ENCODE peak calls at places on chromosomes 7 and 10, in nine cellular contexts. K, V, L, Y, O, G, Z, N and B are unnamed samples. For H3K4me1, the result is how much of the 10 kb centered on the place peaks cover.

GRCh38 chr10:122149607-122150505 is 121.2 kb upstream of the BTBD16 start:
- DNase-seq in Z (no peak), V (no peak), O (no peak), G (peak), L (no peak), N (peak), Y (peak), K (peak), B (no peak)

GRCh38 chr10:58028597-58029366 is 238.9 kb downstream of the IPMK start:
- DNase-seq in V (peak), L (peak), N (no peak), O (no peak), K (no peak), G (no peak), Z (no peak), Y (no peak), B (no peak)

GRCh38 chr10:127908106-127908957 is 1.4 kb downstream of the PTPRE start:
- DNase-seq in O (no peak), K (no peak), N (no peak), G (no peak), V (peak), Y (no peak), L (peak), Z (no peak), B (no peak)

GRCh38 chr10:35898722-35899485 is 256.8 kb upstream of the FZD8 start:
- DNase-seq in K (no peak), N (peak), O (no peak), Y (peak), L (no peak), G (no peak), Z (no peak), V (no peak), B (no peak)

GRCh38 chr10:69769395-69769989 is 32.2 kb upstream of the COL13A1 start:
- DNase-seq in Y (peak), N (no peak), O (peak), K (peak), L (peak), V (peak), G (peak), Z (no peak), B (no peak)

GRCh38 chr7:65307651-65308299 is 65.9 kb upstream of the ZNF92 start:
- DNase-seq in L (peak), Y (no peak), N (no peak), Z (no peak), K (no peak), V (peak), O (peak), G (peak), B (peak)

GRCh38 chr10:79414714-79415113 is 30.7 kb downstream of the ZCCHC24 start:
- DNase-seq in N (no peak), G (no peak), V (no peak), O (no peak), Z (no peak), L (no peak), Y (no peak), K (no peak), B (no peak)

GRCh38 chr7:140048138-140048537 is 14.6 kb downstream of the PARP12 start:
- DNase-seq in O (no peak), K (no peak), Y (peak), N (peak), V (no peak), L (no peak), G (no peak), Z (no peak), B (no peak)

GRCh38 chr7:80991654-80992053 is 72.8 kb upstream of the SEMA3C start:
- DNase-seq in K (no peak), V (no peak), Z (no peak), N (no peak), Y (no peak), O (no peak), L (no peak), G (no peak), B (no peak)

GRCh38 chr10:12975266-12975665 is 26.2 kb downstream of the CCDC3 start:
- DNase-seq in N (no peak), L (no peak), V (peak), O (no peak), Z (no peak), G (peak), Y (no peak), K (no peak), B (no peak)

GRCh38 chr7:14745076-14745475 is 157.5 kb downstream of the DGKB start:
- DNase-seq in G (no peak), V (no peak), Z (no peak), N (no peak), L (no peak), O (no peak), Y (no peak), K (no peak), B (no peak)

GRCh38 chr10:78314651-78315050 is 281.0 kb downstream of the RPS24 start:
- DNase-seq in L (no peak), N (no peak), K (peak), O (no peak), G (no peak), V (no peak), Z (no peak), Y (no peak), B (no peak)

GRCh38 chr10:69911571-69912528 is 110.1 kb downstream of the COL13A1 start:
- DNase-seq in L (peak), Z (no peak), N (peak), O (peak), G (peak), Y (peak), K (no peak), V (no peak), B (no peak)

GRCh38 chr7:6226194-6226799 is 46.1 kb downstream of the CYTH3 start:
- DNase-seq in O (no peak), K (no peak), Y (no peak), Z (no peak), N (no peak), L (peak), V (no peak), G (no peak), B (no peak)

GRCh38 chr7:80942261-80943041 is 23.6 kb upstream of the SEMA3C start:
- DNase-seq in O (peak), N (peak), K (peak), G (peak), Z (no peak), V (peak), Y (peak), L (peak), B (no peak)

GRCh38 chr7:111752022-111752582 is 189.8 kb upstream of the IMMP2L start:
- DNase-seq in Y (peak), G (peak), L (peak), K (no peak), V (peak), Z (no peak), N (peak), O (peak), B (peak)

GRCh38 chr7:6530626-6531491 is 20.4 kb downstream of the GRID2IP start:
- DNase-seq in N (no peak), K (no peak), L (no peak), V (no peak), Z (no peak), G (peak), Y (no peak), O (no peak), B (no peak)

GRCh38 chr7:129468087-129468486 is 33.9 kb downstream of the STRIP2 start:
- DNase-seq in G (no peak), N (no peak), V (peak), K (no peak), L (peak), Y (no peak), O (no peak), Z (no peak), B (no peak)

GRCh38 chr7:5322621-5323410 is 40.1 kb downstream of the SLC29A4 start:
- DNase-seq in Y (peak), Z (no peak), L (no peak), N (no peak), G (no peak), V (no peak), K (no peak), O (no peak), B (no peak)

GRCh38 chr7:113968713-113969112 is 49.9 kb upstream of the PPP1R3A start:
- DNase-seq in N (no peak), O (no peak), Z (no peak), G (no peak), Y (no peak), L (no peak), K (no peak), V (no peak), B (no peak)

GRCh38 chr7:100503350-100503735 is 19.6 kb downstream of the NYAP1 start:
- DNase-seq in Y (no peak), L (peak), V (no peak), Z (no peak), G (no peak), O (no peak), N (no peak), K (no peak), B (no peak)

GRCh38 chr7:7119668-7120208 is 62.6 kb upstream of the C1GALT1 start:
- DNase-seq in V (no peak), Z (no peak), G (no peak), N (no peak), L (no peak), Y (no peak), K (no peak), O (no peak), B (no peak)

GRCh38 chr10:44749141-44749540 is 162.0 kb upstream of the TMEM72 start:
- DNase-seq in Y (no peak), G (no peak), K (no peak), Z (no peak), V (no peak), O (no peak), N (no peak), L (no peak), B (peak)

GRCh38 chr7:140079121-140079536 is 16.4 kb upstream of the PARP12 start:
- DNase-seq in N (no peak), O (no peak), Z (no peak), G (peak), K (no peak), V (peak), Y (no peak), L (peak), B (no peak)

GRCh38 chr10:79196470-79197461 is 128.0 kb downstream of the ZMIZ1 start:
- DNase-seq in N (peak), Z (peak), K (peak), G (peak), L (peak), Y (peak), O (peak), V (peak), B (peak)

GRCh38 chr10:123746520-123746919 is 80.4 kb downstream of the GPR26 start:
- DNase-seq in Y (no peak), V (no peak), L (no peak), O (no peak), K (no peak), N (no peak), Z (no peak), G (no peak), B (no peak)

GRCh38 chr10:115956225-115957009 is 316.6 kb downstream of the GFRA1 start:
- DNase-seq in Z (no peak), V (no peak), G (no peak), Y (no peak), O (no peak), L (no peak), N (no peak), K (no peak), B (no peak)

GRCh38 chr7:102042016-102042656 is 224.7 kb downstream of the CUX1 start:
- DNase-seq in L (peak), V (peak), N (no peak), K (no peak), Z (peak), O (no peak), Y (no peak), G (no peak), B (no peak)

GRCh38 chr10:102926842-102927241 is 8.7 kb downstream of the CNNM2 start:
- DNase-seq in K (no peak), O (no peak), N (no peak), Y (no peak), V (no peak), L (no peak), G (no peak), Z (no peak), B (no peak)

GRCh38 chr7:40595832-40596231 is 461.0 kb downstream of the SUGCT start:
- DNase-seq in G (no peak), Z (no peak), L (no peak), O (no peak), N (no peak), V (no peak), Y (no peak), K (no peak), B (no peak)

GRCh38 chr7:129438839-129439640 is 4.8 kb downstream of the STRIP2 start:
- DNase-seq in Z (no peak), G (no peak), L (peak), Y (no peak), K (no peak), O (no peak), N (no peak), V (peak), B (no peak)

GRCh38 chr10:78623577-78624215 is 445.1 kb upstream of the ZMIZ1 start:
- DNase-seq in Z (no peak), O (no peak), L (peak), Y (no peak), N (no peak), K (no peak), V (peak), G (no peak), B (no peak)

GRCh38 chr10:86232646-86233045 is 133.9 kb downstream of the GRID1 start:
- DNase-seq in V (no peak), N (no peak), K (no peak), Z (no peak), Y (no peak), G (peak), L (no peak), O (no peak), B (no peak)

GRCh38 chr7:12567015-12567414 is 3.5 kb upstream of the SCIN start:
- DNase-seq in O (no peak), K (no peak), Z (no peak), G (no peak), N (no peak), Y (no peak), V (no peak), L (no peak), B (no peak)

DNA sequence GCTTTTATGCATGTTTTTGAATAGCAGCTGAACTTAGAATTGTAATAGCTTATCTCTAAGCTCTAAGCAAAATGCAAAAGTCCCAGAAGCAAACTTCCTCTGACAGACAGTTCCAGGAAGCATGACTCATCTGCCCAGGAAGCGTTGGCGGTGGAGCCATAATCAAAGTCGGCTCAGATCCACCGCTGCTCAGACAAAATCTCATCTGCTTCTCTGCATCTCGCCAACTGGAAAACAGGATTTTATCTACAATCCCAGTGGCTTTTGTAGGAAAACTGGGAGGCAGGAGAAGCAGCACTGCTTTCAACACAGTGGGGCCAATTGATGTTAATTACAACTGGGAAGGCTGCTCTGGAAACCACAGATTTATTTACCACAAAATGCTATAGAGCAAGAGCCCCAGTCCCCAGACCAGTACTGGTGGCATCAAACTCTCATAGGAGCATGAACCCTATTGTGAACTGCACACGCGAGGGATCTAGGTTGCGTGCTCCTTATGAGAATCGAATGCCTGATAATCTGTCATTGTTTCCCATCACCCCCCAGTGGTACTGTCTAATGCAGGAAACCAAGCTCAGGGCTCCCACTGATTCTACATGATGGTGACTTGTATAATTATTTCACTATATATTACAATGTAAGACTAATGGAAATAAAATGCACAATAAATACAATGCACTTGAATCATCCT is 99.9 kb downstream of the CUBN start:
- DNase-seq in Y (peak), V (peak), Z (no peak), O (peak), K (peak), N (peak), L (peak), G (no peak), B (peak)
- H3K4me3 ChIP-seq in Y (no peak), V (no peak), Z (no peak), O (no peak), K (no peak), N (peak), L (no peak), G (no peak), B (peak)

DNA sequence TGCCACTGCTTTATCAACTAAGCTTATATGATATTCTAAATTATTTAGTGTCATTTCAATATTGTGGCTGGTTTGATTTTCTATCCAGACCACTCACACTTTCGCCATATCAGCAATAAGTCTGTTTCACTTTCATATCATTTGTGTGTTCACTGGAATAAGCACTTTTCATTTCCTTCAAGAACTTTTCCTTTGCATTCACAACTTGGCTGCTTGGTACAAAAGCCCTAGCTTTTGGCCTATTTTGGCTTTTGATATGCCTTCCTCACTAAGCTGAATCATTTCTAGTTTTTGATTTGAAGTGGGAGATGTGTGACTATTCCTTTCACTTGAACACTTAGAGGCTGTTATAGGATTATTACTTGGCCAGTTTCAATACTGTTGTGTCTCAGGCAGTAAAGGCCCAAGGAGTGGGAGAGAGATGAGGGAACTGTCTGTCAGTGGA is 120.9 kb upstream of the NAMPT start:
- DNase-seq in O (no peak), Z (no peak), Y (no peak), L (no peak), G (no peak), K (no peak), N (no peak), V (no peak), B (no peak)
- H3K4me1 ChIP-seq in O (under half), Z (under half), Y (under half), L (under half), G (under half), K (under half), N (under half), V (under half), B (under half)

GRCh38 chr10:74453151-74453550 is 302.1 kb downstream of the ADK start:
- DNase-seq in Y (no peak), O (no peak), K (no peak), Z (no peak), N (no peak), V (no peak), L (no peak), G (no peak), B (no peak)
- H3K4me3 ChIP-seq in Y (no peak), O (no peak), K (no peak), Z (no peak), N (no peak), V (no peak), L (no peak), G (no peak), B (no peak)

GRCh38 chr7:105001652-105002184 is 12.3 kb upstream of the KMT2E start:
- DNase-seq in Z (no peak), O (no peak), N (no peak), G (no peak), K (no peak), L (no peak), Y (no peak), V (no peak), B (no peak)
- H3K4me1 ChIP-seq in Z (under half), O (under half), N (half or more), G (under half), K (under half), L (under half), Y (under half), V (under half), B (half or more)

GRCh38 chr10:17669185-17669872 is 25.4 kb downstream of the STAM start:
- DNase-seq in G (no peak), Y (no peak), Z (no peak), N (no peak), O (no peak), L (no peak), V (no peak), K (no peak), B (peak)
- H3K4me3 ChIP-seq in G (no peak), Y (no peak), Z (no peak), N (no peak), O (no peak), L (no peak), V (no peak), K (no peak), B (no peak)

GRCh38 chr10:62584216-62584615 is 210.0 kb downstream of the ZNF365 start:
- DNase-seq in L (peak), Z (no peak), V (peak), O (no peak), Y (no peak), N (no peak), K (no peak), G (no peak), B (no peak)
- H3K4me1 ChIP-seq in L (under half), Z (under half), V (under half), O (under half), Y (under half), N (under half), K (under half), G (under half), B (under half)

GRCh38 chr10:132549416-132549815 is 11.8 kb downstream of the INPP5A start:
- DNase-seq in V (no peak), Y (peak), K (no peak), N (no peak), O (no peak), L (no peak), Z (no peak), G (no peak), B (no peak)

GRCh38 chr10:132548869-132549268 is 11.3 kb downstream of the INPP5A start:
- DNase-seq in G (no peak), Y (no peak), V (no peak), N (no peak), Z (no peak), O (no peak), L (no peak), K (no peak), B (no peak)

GRCh38 chr10:132550366-132551092 is 12.9 kb downstream of the INPP5A start:
- DNase-seq in Z (no peak), Y (peak), G (no peak), K (no peak), O (no peak), L (no peak), V (no peak), N (no peak), B (no peak)

GRCh38 chr10:132551808-132552130 is 14.2 kb downstream of the INPP5A start:
- DNase-seq in L (no peak), O (no peak), Y (no peak), G (no peak), Z (no peak), K (no peak), V (no peak), N (no peak), B (no peak)

GRCh38 chr10:132551093-132551807 is 13.7 kb downstream of the INPP5A start:
- DNase-seq in V (no peak), Y (no peak), L (no peak), K (no peak), G (no peak), O (no peak), Z (peak), N (no peak), B (no peak)
- H3K4me3 ChIP-seq in V (no peak), Y (no peak), L (no peak), K (no peak), G (no peak), O (no peak), Z (no peak), N (no peak), B (peak)

DNA sequence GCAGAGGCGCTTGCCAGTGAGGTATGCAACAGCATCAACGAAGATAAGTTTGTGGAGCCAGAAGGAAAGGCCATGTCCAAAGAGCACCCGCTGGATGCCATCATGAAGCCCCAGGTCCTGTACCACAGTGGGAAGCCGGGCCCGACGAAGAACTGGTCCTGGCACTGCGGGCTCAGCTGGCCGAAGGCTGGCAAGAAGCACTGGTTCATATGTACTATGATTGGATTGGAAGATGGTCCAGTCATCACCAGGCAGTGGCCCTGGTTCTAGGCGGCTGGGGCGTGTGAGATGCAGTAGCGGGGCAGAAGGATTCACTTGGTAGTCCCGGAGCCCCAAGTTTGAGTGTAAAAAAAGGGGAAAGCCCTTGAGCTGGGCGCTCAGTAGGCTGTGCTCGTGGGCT is 3.9 kb downstream of the NDST2 start:
- DNase-seq in L (no peak), O (no peak), V (no peak), Y (no peak), G (no peak), K (no peak), Z (peak), N (no peak), B (no peak)
- H3K4me1 ChIP-seq in L (under half), O (under half), V (under half), Y (under half), G (under half), K (under half), Z (under half), N (under half), B (half or more)